ENCODE peak calls at places on chromosome 6, in four cellular contexts. One of them, this sample, is unnamed.

GRCh38 chr6:165306955-165307354 is 2.5 kb downstream of the C6orf118 start:
- DNase-seq in stimulated activated CD4-positive, alpha-beta T cell treated with anti-CD3 and anti-CD28 coated beads, Interleukin-4, amount 100 ng/mL, for 48 hours: no peak
- DNase-seq in SJSA1: no peak
- DNase-seq in neural crest cell: no peak
- DNase-seq in this sample: no peak

GRCh38 chr6:112481256-112481655 is 134.1 kb downstream of the RFPL4B start:
- DNase-seq in stimulated activated CD4-positive, alpha-beta T cell treated with anti-CD3 and anti-CD28 coated beads, Interleukin-4, amount 100 ng/mL, for 48 hours: no peak
- DNase-seq in SJSA1: no peak
- DNase-seq in neural crest cell: no peak
- DNase-seq in this sample: no peak

GRCh38 chr6:139114741-139115140 is 20.1 kb upstream of the HECA start:
- DNase-seq in stimulated activated CD4-positive, alpha-beta T cell treated with anti-CD3 and anti-CD28 coated beads, Interleukin-4, amount 100 ng/mL, for 48 hours: no peak
- DNase-seq in SJSA1: no peak
- DNase-seq in neural crest cell: no peak
- DNase-seq in this sample: no peak

GRCh38 chr6:40807484-40807883 is 220.3 kb upstream of the LRFN2 start:
- DNase-seq in stimulated activated CD4-positive, alpha-beta T cell treated with anti-CD3 and anti-CD28 coated beads, Interleukin-4, amount 100 ng/mL, for 48 hours: no peak
- DNase-seq in SJSA1: no peak
- DNase-seq in neural crest cell: no peak
- DNase-seq in this sample: peak

GRCh38 chr6:139654888-139655782 is 280.7 kb upstream of the CITED2 start:
- DNase-seq in stimulated activated CD4-positive, alpha-beta T cell treated with anti-CD3 and anti-CD28 coated beads, Interleukin-4, amount 100 ng/mL, for 48 hours: no peak
- DNase-seq in SJSA1: no peak
- DNase-seq in neural crest cell: no peak
- DNase-seq in this sample: no peak

GRCh38 chr6:87959083-87959482 is 88.6 kb upstream of the SPACA1 start:
- DNase-seq in stimulated activated CD4-positive, alpha-beta T cell treated with anti-CD3 and anti-CD28 coated beads, Interleukin-4, amount 100 ng/mL, for 48 hours: no peak
- DNase-seq in SJSA1: no peak
- DNase-seq in neural crest cell: no peak
- DNase-seq in this sample: no peak

GRCh38 chr6:81772741-81773140 is 20.3 kb upstream of the TENT5A start:
- DNase-seq in stimulated activated CD4-positive, alpha-beta T cell treated with anti-CD3 and anti-CD28 coated beads, Interleukin-4, amount 100 ng/mL, for 48 hours: no peak
- DNase-seq in SJSA1: no peak
- DNase-seq in neural crest cell: no peak
- DNase-seq in this sample: no peak

GRCh38 chr6:36927691-36928546 is 26.6 kb upstream of the PI16 start:
- DNase-seq in stimulated activated CD4-positive, alpha-beta T cell treated with anti-CD3 and anti-CD28 coated beads, Interleukin-4, amount 100 ng/mL, for 48 hours: no peak
- DNase-seq in SJSA1: no peak
- DNase-seq in neural crest cell: no peak
- DNase-seq in this sample: no peak

GRCh38 chr6:130223508-130223907 is 757 bp upstream of the SAMD3 start:
- DNase-seq in stimulated activated CD4-positive, alpha-beta T cell treated with anti-CD3 and anti-CD28 coated beads, Interleukin-4, amount 100 ng/mL, for 48 hours: peak
- DNase-seq in SJSA1: no peak
- DNase-seq in neural crest cell: no peak
- DNase-seq in this sample: no peak

GRCh38 chr6:166333172-166333995 is 9.0 kb downstream of the SFT2D1 start:
- DNase-seq in stimulated activated CD4-positive, alpha-beta T cell treated with anti-CD3 and anti-CD28 coated beads, Interleukin-4, amount 100 ng/mL, for 48 hours: no peak
- DNase-seq in SJSA1: no peak
- DNase-seq in neural crest cell: no peak
- DNase-seq in this sample: no peak

GRCh38 chr6:7052441-7052936 is 55.3 kb upstream of the RREB1 start:
- DNase-seq in stimulated activated CD4-positive, alpha-beta T cell treated with anti-CD3 and anti-CD28 coated beads, Interleukin-4, amount 100 ng/mL, for 48 hours: no peak
- DNase-seq in SJSA1: peak
- DNase-seq in neural crest cell: peak
- DNase-seq in this sample: peak

GRCh38 chr6:47631248-47632196 is 66.9 kb upstream of the ADGRF4 start:
- DNase-seq in stimulated activated CD4-positive, alpha-beta T cell treated with anti-CD3 and anti-CD28 coated beads, Interleukin-4, amount 100 ng/mL, for 48 hours: no peak
- DNase-seq in SJSA1: no peak
- DNase-seq in neural crest cell: no peak
- DNase-seq in this sample: peak

GRCh38 chr6:56803594-56803993 is 151.3 kb upstream of the BEND6 start:
- DNase-seq in stimulated activated CD4-positive, alpha-beta T cell treated with anti-CD3 and anti-CD28 coated beads, Interleukin-4, amount 100 ng/mL, for 48 hours: no peak
- DNase-seq in SJSA1: no peak
- DNase-seq in neural crest cell: no peak
- DNase-seq in this sample: no peak

GRCh38 chr6:38593419-38593818 is 46.3 kb downstream of the BTBD9 start:
- DNase-seq in stimulated activated CD4-positive, alpha-beta T cell treated with anti-CD3 and anti-CD28 coated beads, Interleukin-4, amount 100 ng/mL, for 48 hours: no peak
- DNase-seq in SJSA1: no peak
- DNase-seq in neural crest cell: no peak
- DNase-seq in this sample: no peak

GRCh38 chr6:156396068-156396771 is 381.0 kb upstream of the ARID1B start:
- DNase-seq in stimulated activated CD4-positive, alpha-beta T cell treated with anti-CD3 and anti-CD28 coated beads, Interleukin-4, amount 100 ng/mL, for 48 hours: no peak
- DNase-seq in SJSA1: no peak
- DNase-seq in neural crest cell: no peak
- DNase-seq in this sample: no peak

GRCh38 chr6:43861212-43861918 is 91.4 kb downstream of the VEGFA start:
- DNase-seq in stimulated activated CD4-positive, alpha-beta T cell treated with anti-CD3 and anti-CD28 coated beads, Interleukin-4, amount 100 ng/mL, for 48 hours: no peak
- DNase-seq in SJSA1: no peak
- DNase-seq in neural crest cell: no peak
- DNase-seq in this sample: no peak

GRCh38 chr6:87105823-87106222 is 10.9 kb upstream of the CGA start:
- DNase-seq in stimulated activated CD4-positive, alpha-beta T cell treated with anti-CD3 and anti-CD28 coated beads, Interleukin-4, amount 100 ng/mL, for 48 hours: no peak
- DNase-seq in SJSA1: no peak
- DNase-seq in neural crest cell: no peak
- DNase-seq in this sample: no peak

This sample was measured in endodermal cell.